ENCODE peak calls at places on chromosomes 5 and 9, in six cellular contexts. G is cardiac fibroblast, M is RPMI8226, Q is HT-29, X is fibroblast of the aortic adventitia, Y is ureter. R is an unnamed sample.

GRCh38 chr5:139193928-139194327 is 4.2 kb downstream of the SIL1 start:
- DNase-seq in G (peak), M (peak), Q (peak), X (no peak), Y (no peak), R (no peak)

GRCh38 chr5:139708877-139709586 is 60.9 kb downstream of the CXXC5 start:
- DNase-seq in G (peak), M (no peak), Q (no peak), X (peak), Y (peak), R (peak)

GRCh38 chr5:5018560-5018935 is 121.6 kb upstream of the ADAMTS16 start:
- DNase-seq in G (no peak), M (no peak), Q (no peak), X (peak), Y (no peak), R (no peak)

GRCh38 chr9:97473717-97474116 is 27.7 kb upstream of the TMOD1 start:
- DNase-seq in G (no peak), M (no peak), Q (no peak), X (no peak), Y (no peak), R (no peak)

GRCh38 chr5:1975406-1975715 is 92.6 kb upstream of the IRX4 start:
- DNase-seq in G (no peak), M (peak), Q (peak), X (no peak), Y (no peak), R (no peak)

GRCh38 chr9:124054671-124055212 is 43.2 kb downstream of the LHX2 start:
- DNase-seq in G (peak), M (no peak), Q (no peak), X (peak), Y (no peak), R (no peak)

GRCh38 chr9:4301971-4302427 is 2.1 kb upstream of the GLIS3 start:
- DNase-seq in G (peak), M (no peak), Q (no peak), X (peak), Y (no peak), R (no peak)

GRCh38 chr9:85202596-85202995 is 533.1 kb downstream of the NTRK2 start:
- DNase-seq in G (no peak), M (no peak), Q (no peak), X (peak), Y (no peak), R (no peak)

GRCh38 chr9:131773911-131774379 is 34.1 kb upstream of the RAPGEF1 start:
- DNase-seq in G (peak), M (peak), Q (peak), X (peak), Y (no peak), R (no peak)

GRCh38 chr5:177035982-177036381 is 13.5 kb downstream of the ZNF346 start:
- DNase-seq in G (no peak), M (no peak), Q (no peak), X (no peak), Y (no peak), R (no peak)

GRCh38 chr9:21661626-21662025 is 140.8 kb upstream of the MTAP start:
- DNase-seq in G (peak), M (no peak), Q (no peak), X (peak), Y (no peak), R (no peak)

GRCh38 chr9:71968541-71969090 is 57.2 kb downstream of the C9orf85 start:
- DNase-seq in G (no peak), M (no peak), Q (no peak), X (no peak), Y (no peak), R (no peak)

GRCh38 chr9:15104826-15105420 is 194.7 kb upstream of the FREM1 start:
- DNase-seq in G (peak), M (peak), Q (peak), X (peak), Y (peak), R (peak)

GRCh38 chr5:56588636-56589485 is 226.5 kb upstream of the MAP3K1 start:
- DNase-seq in G (no peak), M (peak), Q (peak), X (no peak), Y (peak), R (peak)

GRCh38 chr5:80411589-80412219 is 3.8 kb downstream of the ZFYVE16 start:
- DNase-seq in G (peak), M (no peak), Q (no peak), X (peak), Y (no peak), R (no peak)

GRCh38 chr5:153827407-153827806 is 211.3 kb downstream of the FAM114A2 start:
- DNase-seq in G (peak), M (peak), Q (no peak), X (peak), Y (no peak), R (no peak)

GRCh38 chr9:2180171-2180570 is 165.0 kb downstream of the SMARCA2 start:
- DNase-seq in G (no peak), M (no peak), Q (no peak), X (no peak), Y (no peak), R (peak)

GRCh38 chr9:4740623-4741364 is at the start of gene AK3:
- DNase-seq in G (peak), M (peak), Q (peak), X (peak), Y (peak), R (peak)

GRCh38 chr5:57559110-57559635 is 76.6 kb upstream of the ACTBL2 start:
- DNase-seq in G (no peak), M (no peak), Q (no peak), X (peak), Y (no peak), R (no peak)

GRCh38 chr5:171907731-171908343 is 98.6 kb downstream of the FBXW11 start:
- DNase-seq in G (peak), M (peak), Q (peak), X (peak), Y (peak), R (peak)

GRCh38 chr5:132425009-132425937 is 55.8 kb downstream of the SLC22A5 start:
- DNase-seq in G (peak), M (peak), Q (no peak), X (peak), Y (no peak), R (no peak)

R was measured in NCI-H2081.